ENCODE peak calls at places on chromosome 4, in six cellular contexts. N, W, Z, Y, K and H are unnamed samples.

GRCh38 chr4:99378876-99379275 is 26.3 kb upstream of the ADH1C start:
- DNase-seq in K (no peak), W (no peak), Y (no peak), N (no peak), Z (no peak), H (no peak)

GRCh38 chr4:43547560-43547959 is 655.0 kb downstream of the GRXCR1 start:
- DNase-seq in Y (no peak), W (no peak), N (peak; percentile 14), K (no peak), Z (no peak), H (no peak)

GRCh38 chr4:87530868-87531267 is 1.7 kb upstream of the SPARCL1 start:
- DNase-seq in N (peak; percentile 95), Y (peak; percentile 98), W (no peak), Z (peak; percentile 95), K (no peak), H (no peak)

GRCh38 chr4:3433138-3433869 is 8.5 kb upstream of the HGFAC start:
- DNase-seq in Z (no peak), K (no peak), Y (no peak), W (no peak), N (no peak), H (no peak)

GRCh38 chr4:174314770-174315169 is 31.1 kb downstream of the CEP44 start:
- DNase-seq in Z (peak; percentile 23), W (peak; percentile 15), Y (peak; percentile 79), N (peak; percentile 46), K (no peak), H (peak; percentile 45)

GRCh38 chr4:183026701-183027100 is 72.4 kb upstream of the WWC2 start:
- DNase-seq in Z (no peak), Y (no peak), W (no peak), K (no peak), N (no peak), H (no peak)

GRCh38 chr4:122652379-122652778 is 31.5 kb upstream of the IL21 start:
- DNase-seq in N (peak; percentile 84), K (peak; percentile 44), Y (peak; percentile 82), Z (peak; percentile 85), W (peak; percentile 61), H (no peak)

GRCh38 chr4:140829825-140830224 is 73.6 kb upstream of the TBC1D9 start:
- DNase-seq in W (no peak), K (no peak), Z (no peak), N (no peak), Y (no peak), H (no peak)

GRCh38 chr4:95548738-95549245 is at the start of gene UNC5C:
- DNase-seq in K (no peak), Y (no peak), N (peak; percentile 90), W (peak; percentile 37), Z (peak; percentile 92), H (no peak)

GRCh38 chr4:173538148-173538902 is 8.3 kb upstream of the HAND2 start:
- DNase-seq in K (no peak), Z (peak; percentile 35), N (peak; percentile 50), Y (peak; percentile 17), W (no peak), H (no peak)

GRCh38 chr4:74659576-74660411 is 134.5 kb downstream of the BTC start:
- DNase-seq in W (peak; percentile 99), Y (peak; percentile 100), N (peak; percentile 99), Z (peak; percentile 99), K (peak; percentile 95), H (peak; percentile 99)

GRCh38 chr4:60992037-60992436 is 208.1 kb upstream of the ADGRL3 start:
- DNase-seq in Y (no peak), N (no peak), Z (no peak), W (no peak), K (no peak), H (no peak)

GRCh38 chr4:25884040-25884788 is 21.4 kb upstream of the SEL1L3 start:
- DNase-seq in Y (peak; percentile 87), N (peak; percentile 66), Z (peak; percentile 51), W (no peak), K (peak; percentile 33), H (peak; percentile 27)

GRCh38 chr4:7909966-7910720 is 29.5 kb downstream of the AFAP1 start:
- DNase-seq in Y (peak; percentile 81), K (no peak), N (peak; percentile 81), Z (peak; percentile 81), W (no peak), H (no peak)

GRCh38 chr4:122091397-122091796 is 60.7 kb upstream of the BLTP1 start:
- DNase-seq in N (no peak), Z (no peak), Y (no peak), K (no peak), W (no peak), H (no peak)

GRCh38 chr4:113901994-113902787 is 77.3 kb downstream of the ARSJ start:
- DNase-seq in N (no peak), W (no peak), Z (no peak), K (no peak), Y (no peak), H (no peak)

GRCh38 chr4:179695175-179695574 is 2252.9 kb upstream of the AGA start:
- DNase-seq in K (peak; percentile 86), Y (peak; percentile 65), N (peak; percentile 0), W (no peak), Z (peak; percentile 5), H (no peak)

GRCh38 chr4:92953462-92953861 is 649.7 kb downstream of the GRID2 start:
- DNase-seq in W (no peak), K (no peak), Z (no peak), N (no peak), Y (no peak), H (no peak)

GRCh38 chr4:3267576-3268394 is 18.8 kb downstream of the MSANTD1 start:
- DNase-seq in W (no peak), Z (no peak), Y (no peak), N (no peak), K (no peak), H (no peak)

GRCh38 chr4:16969696-16970135 is 71.3 kb upstream of the LDB2 start:
- DNase-seq in W (no peak), Y (peak; percentile 91), N (peak; percentile 75), K (peak; percentile 36), Z (peak; percentile 64), H (peak; percentile 22)

GRCh38 chr4:77196866-77197265 is 39.9 kb downstream of the CCNG2 start:
- DNase-seq in Y (no peak), Z (no peak), W (no peak), N (no peak), K (no peak), H (no peak)

GRCh38 chr4:73452953-73453700 is 17.1 kb downstream of the AFP start:
- DNase-seq in Z (no peak), K (no peak), N (peak; percentile 6), W (no peak), Y (no peak), H (no peak)

GRCh38 chr4:31620476-31620875 is 900.3 kb downstream of the PCDH7 start:
- DNase-seq in Z (peak; percentile 50), W (no peak), K (no peak), N (peak; percentile 58), Y (peak; percentile 30), H (no peak)

GRCh38 chr4:105979506-105979905 is 84.2 kb downstream of the NPNT start:
- DNase-seq in Z (no peak), N (no peak), K (no peak), W (no peak), Y (peak; percentile 62), H (no peak)

GRCh38 chr4:86977621-86978184 is 42.9 kb downstream of the AFF1 start:
- DNase-seq in Y (peak; percentile 86), Z (peak; percentile 64), N (peak; percentile 53), W (peak; percentile 90), K (no peak), H (no peak)

GRCh38 chr4:156896536-156896935 is 75.1 kb downstream of the PDGFC start:
- DNase-seq in Z (peak; percentile 13), N (no peak), W (no peak), K (no peak), Y (no peak), H (no peak)

GRCh38 chr4:99818661-99819060 is 2.0 kb downstream of the DAPP1 start:
- DNase-seq in N (no peak), Z (no peak), K (no peak), Y (no peak), W (no peak), H (no peak)

GRCh38 chr4:186948361-186949291 is 225.0 kb upstream of the FAT1 start:
- DNase-seq in Y (peak; percentile 20), Z (no peak), K (no peak), W (peak; percentile 26), N (peak; percentile 41), H (no peak)
- TF ChIP-seq CTCF in Y (peak; percentile 33), Z (peak; percentile 39), K (peak; percentile 67), W (no peak), N (peak; percentile 60), H (peak; percentile 55)

DNA sequence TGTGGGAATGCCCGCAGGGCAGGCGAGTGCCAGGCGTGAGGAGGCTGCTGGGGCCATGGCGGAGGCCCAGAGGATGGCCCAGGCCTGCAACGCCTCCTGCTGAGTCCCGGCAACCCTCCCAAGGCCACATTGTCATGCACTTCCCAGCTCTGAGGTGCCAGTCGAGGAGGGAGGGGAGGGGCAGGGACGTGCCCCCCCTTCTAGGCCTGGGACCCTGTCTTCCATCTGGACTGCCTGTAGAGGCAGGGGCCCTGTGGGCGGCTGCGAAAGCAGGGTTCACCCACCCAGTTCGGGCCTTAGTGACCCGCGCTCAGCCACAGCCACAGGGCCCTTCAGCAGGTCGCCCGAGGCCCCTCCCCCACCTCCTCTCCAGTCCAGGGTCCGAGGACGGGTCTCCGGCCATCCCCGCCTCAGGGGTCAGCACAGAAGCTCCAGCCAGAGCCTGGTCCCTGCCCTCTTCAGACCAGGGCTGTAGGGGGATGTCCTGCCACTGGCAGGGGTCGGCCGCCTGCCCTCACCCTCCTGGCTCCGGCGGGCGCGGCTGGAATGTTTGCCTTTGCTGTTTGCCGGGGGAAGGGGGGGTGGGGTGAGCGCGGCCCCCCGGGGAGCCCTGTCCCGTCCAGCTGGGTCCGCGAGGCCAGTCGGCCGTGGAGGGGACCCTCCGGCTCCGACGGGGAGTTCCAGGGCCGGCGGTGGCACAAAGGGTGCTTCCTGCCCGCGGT is 26.6 kb upstream of the FGFR3 start:
- DNase-seq in Z (no peak), W (peak; percentile 82), N (no peak), K (no peak), Y (no peak), H (no peak)
- H3K4me3 ChIP-seq in Z (peak overlapping the region; percentile 26), W (peak overlapping the region; percentile 95), N (peak overlapping the region; percentile 37), K (peak overlapping the region; percentile 44), Y (no peak overlapping the region), H (no peak overlapping the region)

DNA sequence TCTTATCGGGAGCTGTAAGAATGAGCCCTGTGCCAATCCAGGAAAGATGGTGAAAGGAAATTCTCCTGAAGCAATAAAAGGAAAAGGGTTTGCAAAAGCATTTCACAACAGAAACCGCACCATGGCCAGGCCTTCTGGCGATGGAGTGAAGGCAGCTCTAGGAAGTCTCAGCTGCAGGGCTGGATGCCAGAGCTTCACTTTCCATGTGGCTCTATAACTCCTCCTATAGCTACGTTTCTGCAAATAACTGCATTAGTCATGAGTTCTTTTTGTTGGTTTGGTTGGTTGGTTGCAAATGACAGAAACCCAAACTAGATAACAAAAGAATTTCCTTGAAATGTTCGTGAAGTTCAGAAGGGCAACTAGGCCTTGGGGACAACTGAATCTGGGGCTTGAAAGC is 84.6 kb downstream of the RELL1 start:
- DNase-seq in K (peak; percentile 10), N (peak; percentile 99), Y (peak; percentile 70), Z (peak; percentile 98), W (peak; percentile 9), H (peak; percentile 15)
- TF ChIP-seq CTCF in K (no peak), N (no peak), Y (no peak), Z (no peak), W (no peak), H (no peak)

DNA sequence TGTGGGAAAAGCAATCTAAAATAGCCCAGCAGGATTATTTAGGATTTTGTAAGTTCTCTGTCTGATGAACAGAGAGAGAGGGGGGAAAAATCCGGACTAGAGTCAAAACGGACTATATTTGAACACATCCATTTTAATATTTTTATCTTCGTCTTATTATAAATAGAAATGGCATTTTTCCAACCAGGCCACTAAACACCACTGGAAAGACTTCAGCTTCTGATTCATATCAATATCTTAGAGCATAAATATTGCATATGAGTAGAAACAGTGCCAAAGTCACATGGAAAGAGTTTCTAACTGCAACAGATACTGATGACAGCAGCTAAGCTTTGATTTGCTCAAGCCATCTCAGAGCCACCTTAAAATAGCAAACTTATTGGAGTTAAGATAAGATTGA is 479 bp downstream of the PPARGC1A start:
- DNase-seq in K (no peak), N (no peak), Z (peak; percentile 27), Y (no peak), W (no peak), H (no peak)
- H3K4me3 ChIP-seq in K (peak overlapping the region; percentile 61), N (peak overlapping the region; percentile 63), Z (peak overlapping the region; percentile 44), Y (peak overlapping the region; percentile 51), W (peak overlapping the region; percentile 27), H (peak overlapping the region; percentile 27)